ENCODE peak calls at places on chromosome 11, in four cellular contexts. J is H9; G is CD8-positive, alpha-beta T cell; O is HCT116. V is an unnamed sample.

GRCh38 chr11:92296138-92296515 is 71.5 kb downstream of the FAT3 start:
- DNase-seq in J (no peak), G (no peak), O (no peak), V (no peak)

GRCh38 chr11:125376856-125377255 is 119.2 kb downstream of the FEZ1 start:
- DNase-seq in J (no peak), G (no peak), O (no peak), V (no peak)

GRCh38 chr11:72579816-72580647 is 94.2 kb downstream of the PDE2A start:
- DNase-seq in J (no peak), G (no peak), O (no peak), V (peak; percentile 17)

GRCh38 chr11:128469220-128469619 is 118.1 kb downstream of the ETS1 start:
- DNase-seq in J (no peak), G (no peak), O (no peak), V (no peak)

GRCh38 chr11:104275992-104276391 is 112.0 kb upstream of the PDGFD start:
- DNase-seq in J (no peak), G (no peak), O (no peak), V (no peak)

GRCh38 chr11:122334546-122335375 is 218.7 kb upstream of the BLID start:
- DNase-seq in J (no peak), G (no peak), O (no peak), V (no peak)

GRCh38 chr11:42524534-42525227 is 787.1 kb upstream of the API5 start:
- DNase-seq in J (peak; percentile 81), G (no peak), O (no peak), V (no peak)

GRCh38 chr11:30919389-30920172 is 333.4 kb upstream of the MPPED2 start:
- DNase-seq in J (no peak), G (no peak), O (no peak), V (no peak)

GRCh38 chr11:92826136-92826535 is 143.3 kb upstream of the MTNR1B start:
- DNase-seq in J (no peak), G (no peak), O (no peak), V (no peak)

GRCh38 chr11:23957309-23957708 is 539.5 kb upstream of the LUZP2 start:
- DNase-seq in J (no peak), G (no peak), O (no peak), V (no peak)

GRCh38 chr11:70865356-70865755 is 387.0 kb downstream of the SHANK2 start:
- DNase-seq in J (no peak), G (no peak), O (no peak), V (no peak)
- H3K9me3 ChIP-seq in J (no peaks in the 10 kb centered on the region), G (no peaks in the 10 kb centered on the region), O (no peaks in the 10 kb centered on the region), V (no peaks in the 10 kb centered on the region)

GRCh38 chr11:35146074-35146521 is 7.1 kb downstream of the CD44 start:
- DNase-seq in J (no peak), G (peak; percentile 71), O (no peak), V (no peak)

GRCh38 chr11:35148163-35148562 is 9.2 kb downstream of the CD44 start:
- DNase-seq in J (no peak), G (peak; percentile 65), O (no peak), V (no peak)

GRCh38 chr11:35146711-35147110 is 7.7 kb downstream of the CD44 start:
- DNase-seq in J (no peak), G (no peak), O (no peak), V (no peak)

GRCh38 chr11:35145249-35145648 is 6.3 kb downstream of the CD44 start:
- DNase-seq in J (no peak), G (peak; percentile 42), O (no peak), V (no peak)

GRCh38 chr11:35147273-35147672 is 8.3 kb downstream of the CD44 start:
- DNase-seq in J (no peak), G (no peak), O (no peak), V (no peak)
- H3K27ac ChIP-seq in J (no peak overlapping the region), G (no peak overlapping the region), O (peak overlapping the region; percentile 28), V (no peak overlapping the region)

DNA sequence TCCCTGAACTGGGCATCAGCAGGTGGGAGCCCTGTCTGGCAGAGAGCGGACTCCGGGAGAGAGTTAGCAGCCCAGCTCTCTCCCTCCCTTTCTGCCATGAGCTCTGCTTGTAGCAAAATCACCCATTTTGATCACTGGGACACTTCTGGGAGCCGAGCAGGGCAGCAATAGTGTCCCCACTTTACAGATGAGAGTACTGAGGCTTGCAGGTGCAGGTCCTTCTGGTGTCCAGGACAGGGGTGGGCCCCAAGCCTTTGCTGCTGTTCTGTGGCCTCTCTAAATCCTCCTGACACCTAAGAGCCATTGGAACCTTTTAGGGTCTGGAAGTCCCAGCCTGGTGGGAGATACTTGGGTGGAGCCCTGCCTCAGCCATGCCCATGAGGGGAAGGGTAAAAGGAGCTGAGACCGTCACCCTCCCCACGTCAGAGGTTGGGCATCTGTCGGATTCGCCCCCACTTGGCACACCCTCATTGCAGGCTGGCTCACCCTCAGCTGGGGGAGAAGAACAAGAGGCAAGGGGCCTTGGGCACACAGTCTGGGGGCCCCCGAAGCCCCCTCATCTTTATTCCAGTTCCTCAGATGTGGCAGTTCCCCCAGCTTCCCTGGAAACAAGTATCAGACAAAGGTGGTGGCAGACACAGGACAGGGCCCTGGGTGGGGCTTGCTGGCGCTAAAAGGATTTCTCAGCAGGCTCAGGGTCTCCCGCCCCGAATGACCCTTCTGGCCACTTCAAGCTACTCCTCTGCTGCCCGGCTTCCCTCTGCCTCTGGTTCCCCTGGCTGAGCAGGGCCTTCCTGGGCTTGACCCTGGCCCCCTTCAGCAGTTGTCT is 4.5 kb downstream of the RIN1 start:
- DNase-seq in J (no peak), G (no peak), O (no peak), V (no peak)
- H3K4me1 ChIP-seq in J (peaks cover 3% of the 10 kb centered on the region), G (peaks cover 41% of the 10 kb centered on the region), O (peaks cover 21% of the 10 kb centered on the region), V (peaks cover 39% of the 10 kb centered on the region)

DNA sequence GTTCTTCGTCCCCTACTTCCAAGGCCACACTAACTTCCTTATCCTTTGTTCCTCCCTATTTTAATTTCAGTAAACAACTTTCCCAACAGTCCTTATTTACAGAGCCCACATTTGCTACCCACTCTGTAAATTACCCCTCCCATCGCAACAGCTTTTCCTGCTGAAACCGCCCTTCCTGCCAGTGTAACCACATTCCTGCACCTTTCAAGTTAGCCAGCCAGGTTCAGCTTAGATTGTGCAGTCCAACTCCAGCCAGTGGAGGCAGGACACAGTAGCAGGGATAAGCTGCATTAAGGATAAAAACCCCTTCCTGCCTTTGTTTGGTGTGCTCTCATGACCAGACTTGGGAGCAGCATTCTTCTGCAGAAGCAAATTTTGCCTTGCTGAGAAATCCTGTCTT is 768.3 kb upstream of the ARHGAP42 start:
- DNase-seq in J (no peak), G (no peak), O (no peak), V (no peak)
- H3K9me3 ChIP-seq in J (peaks cover 5% of the 10 kb centered on the region), G (no peaks in the 10 kb centered on the region), O (peaks cover 5% of the 10 kb centered on the region), V (no peaks in the 10 kb centered on the region)

GRCh38 chr11:76797341-76798201 is 14.4 kb downstream of the TSKU start:
- DNase-seq in J (no peak), G (no peak), O (no peak), V (no peak)
- H3K27ac ChIP-seq in J (no peak overlapping the region), G (no peak overlapping the region), O (no peak overlapping the region), V (no peak overlapping the region)

DNA sequence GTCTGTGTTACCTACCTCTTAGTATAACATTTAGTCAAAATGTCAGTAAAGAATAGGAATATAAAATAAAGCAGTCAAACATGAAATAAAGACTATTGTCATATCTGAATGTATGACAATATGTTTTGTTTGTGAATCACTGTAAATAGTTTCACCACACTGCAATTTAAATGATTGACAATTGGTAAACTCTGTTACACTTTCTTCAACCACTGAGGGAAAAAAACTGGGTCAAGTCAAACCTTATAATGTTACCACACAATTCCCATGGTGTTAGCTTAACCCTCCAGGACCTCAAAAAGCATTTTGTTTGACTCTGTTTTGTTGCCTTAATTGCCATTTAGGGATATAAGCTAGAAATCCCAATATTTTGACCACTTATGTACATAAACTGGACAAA is 10.5 kb upstream of the MMP13 start:
- DNase-seq in J (no peak), G (no peak), O (no peak), V (no peak)
- H3K4me1 ChIP-seq in J (no peaks in the 10 kb centered on the region), G (no peaks in the 10 kb centered on the region), O (no peaks in the 10 kb centered on the region), V (no peaks in the 10 kb centered on the region)

DNA sequence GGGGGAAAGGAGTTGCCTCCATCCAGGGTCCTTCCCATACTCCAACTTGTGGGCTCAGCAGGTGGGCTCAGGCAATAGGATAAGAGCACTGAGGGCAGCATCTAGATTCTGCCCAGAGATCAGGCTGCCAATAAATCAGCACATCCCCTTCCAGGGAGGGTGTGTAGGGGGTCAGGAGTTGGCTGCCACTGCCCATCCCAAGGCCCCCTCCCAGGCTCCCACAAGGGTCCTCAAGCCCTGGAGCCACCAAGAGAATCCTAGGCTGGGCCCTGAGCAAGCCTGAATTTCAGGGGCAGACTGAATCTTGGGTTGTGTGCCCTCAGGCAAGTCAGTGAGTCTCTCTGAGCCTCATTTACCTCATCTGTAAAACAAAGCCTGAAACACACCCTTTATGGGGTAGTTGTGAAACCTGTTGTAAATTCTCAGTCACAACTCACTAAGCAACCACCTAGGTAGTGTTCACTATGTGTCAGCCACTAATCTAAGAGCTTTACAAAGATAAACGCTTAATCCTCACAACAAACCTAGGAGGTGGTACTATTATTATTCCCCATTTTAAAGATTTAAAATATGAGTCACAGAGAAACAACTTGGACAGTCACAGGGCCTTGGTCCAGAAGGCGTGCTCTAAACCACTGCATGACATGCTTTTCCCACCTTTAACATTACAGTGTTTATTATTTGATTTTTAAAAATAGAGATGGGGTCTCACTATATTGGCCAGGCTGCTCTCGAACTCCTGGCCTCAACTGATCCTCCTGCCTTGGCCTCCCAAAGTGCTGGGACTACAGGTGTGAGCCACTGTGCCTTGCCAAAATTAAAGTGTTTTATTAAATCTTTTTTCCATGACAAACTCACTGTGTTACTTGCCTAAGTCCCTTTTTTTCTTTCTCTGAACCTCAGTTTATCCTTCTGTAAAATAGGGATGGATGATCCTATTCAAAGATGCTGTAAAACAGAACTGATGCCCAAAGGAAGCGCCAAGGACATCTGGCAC is 36.2 kb downstream of the LMO1 start:
- DNase-seq in J (peak; percentile 53), G (no peak), O (no peak), V (no peak)
- H3K9me3 ChIP-seq in J (no peaks in the 10 kb centered on the region), G (no peaks in the 10 kb centered on the region), O (no peaks in the 10 kb centered on the region), V (no peaks in the 10 kb centered on the region)

GRCh38 chr11:64593156-64594105 is 2.4 kb downstream of the SLC22A12 start:
- DNase-seq in J (no peak), G (no peak), O (no peak), V (no peak)

GRCh38 chr11:64591257-64592233 is 525 bp downstream of the SLC22A12 start:
- DNase-seq in J (no peak), G (no peak), O (no peak), V (peak; percentile 26)

GRCh38 chr11:64590763-64591221 is at the start of gene SLC22A12:
- DNase-seq in J (no peak), G (no peak), O (no peak), V (no peak)

GRCh38 chr11:64592656-64593055 is 1.6 kb downstream of the SLC22A12 start:
- DNase-seq in J (no peak), G (no peak), O (no peak), V (no peak)

GRCh38 chr11:64592234-64592615 is 1.2 kb downstream of the SLC22A12 start:
- DNase-seq in J (no peak), G (no peak), O (no peak), V (no peak)
- H3K27ac ChIP-seq in J (no peak overlapping the region), G (no peak overlapping the region), O (no peak overlapping the region), V (no peak overlapping the region)

V was measured in CD8-positive, alpha-beta memory T cell.